ENCODE peak calls at places on chromosomes 7 and 10, in four cellular contexts. D is testis, U is heart right ventricle, Q is heart left ventricle. F is an unnamed sample.

GRCh38 chr10:7274293-7274692 is 136.5 kb downstream of the SFMBT2 start:
- DNase-seq in Q (no peak), U (no peak), D (no peak), F (no peak)

GRCh38 chr7:138027100-138027499 is 25.2 kb upstream of the CREB3L2 start:
- DNase-seq in U (no peak), Q (no peak), D (no peak), F (no peak)

GRCh38 chr7:92691578-92691977 is 101.4 kb upstream of the FAM133B start:
- DNase-seq in U (no peak), D (no peak), Q (no peak), F (no peak)

GRCh38 chr10:103095005-103095404 is 98.1 kb downstream of the NT5C2 start:
- DNase-seq in U (no peak), D (no peak), Q (no peak), F (no peak)

GRCh38 chr10:92387289-92387940 is 96.4 kb downstream of the MARCHF5 start:
- DNase-seq in D (peak; percentile 67), Q (no peak), U (no peak), F (no peak)

GRCh38 chr7:71311576-71311975 is 179.6 kb downstream of the GALNT17 start:
- DNase-seq in D (no peak), Q (no peak), U (no peak), F (no peak)

GRCh38 chr10:13669182-13669860 is 82.6 kb downstream of the PRPF18 start:
- DNase-seq in U (no peak), D (no peak), Q (no peak), F (no peak)

GRCh38 chr10:97520978-97521761 is 22.4 kb downstream of the UBTD1 start:
- DNase-seq in Q (no peak), U (no peak), D (no peak), F (no peak)

GRCh38 chr7:43954524-43955228 is 28.4 kb downstream of the UBE2D4 start:
- DNase-seq in D (peak; percentile 57), Q (no peak), U (no peak), F (no peak)

GRCh38 chr10:75541411-75541810 is 110.0 kb downstream of the LRMDA start:
- DNase-seq in U (no peak), Q (no peak), D (no peak), F (no peak)

GRCh38 chr7:130369831-130370230 is 10.5 kb upstream of the CPA1 start:
- DNase-seq in Q (no peak), D (no peak), U (no peak), F (no peak)

GRCh38 chr10:30413996-30414576 is 19.9 kb upstream of the MAP3K8 start:
- DNase-seq in U (no peak), Q (no peak), D (peak; percentile 36), F (no peak)

GRCh38 chr7:115678049-115678982 is 352.2 kb downstream of the TFEC start:
- DNase-seq in Q (no peak), U (no peak), D (peak; percentile 54), F (no peak)

GRCh38 chr7:130356121-130356759 is 11.6 kb downstream of the CPA5 start:
- DNase-seq in Q (peak; percentile 60), D (peak; percentile 41), U (peak; percentile 38), F (no peak)

GRCh38 chr7:5526190-5527037 is 102.8 kb upstream of the TNRC18 start:
- DNase-seq in Q (peak; percentile 48), U (peak; percentile 43), D (peak; percentile 55), F (no peak)

GRCh38 chr7:157013602-157014549 is 3.4 kb upstream of the MNX1 start:
- DNase-seq in D (no peak), Q (no peak), U (no peak), F (no peak)

GRCh38 chr7:96997512-96998032 is 7.8 kb upstream of the DLX6 start:
- DNase-seq in Q (no peak), U (no peak), D (no peak), F (no peak)

GRCh38 chr7:80443336-80443735 is 68.5 kb downstream of the GNAT3 start:
- DNase-seq in Q (no peak), U (no peak), D (no peak), F (no peak)

GRCh38 chr10:61463035-61463909 is 10.1 kb upstream of the TMEM26 start:
- DNase-seq in D (no peak), Q (no peak), U (no peak), F (no peak)

GRCh38 chr7:129376076-129376777 is 58.0 kb upstream of the STRIP2 start:
- DNase-seq in U (no peak), Q (no peak), D (peak; percentile 36), F (peak; percentile 5)

GRCh38 chr7:26151953-26152781 is at the start of gene NFE2L3:
- DNase-seq in U (peak; percentile 75), Q (peak; percentile 73), D (peak; percentile 88), F (peak; percentile 73)

GRCh38 chr10:131891196-131891928 is 9.4 kb upstream of the PPP2R2D start:
- DNase-seq in Q (no peak), D (no peak), U (no peak), F (no peak)

GRCh38 chr10:92124524-92125168 is 166.2 kb downstream of the CPEB3 start:
- DNase-seq in U (no peak), Q (no peak), D (no peak), F (no peak)

GRCh38 chr7:112422842-112423496 is 27.3 kb upstream of the IFRD1 start:
- DNase-seq in U (peak; percentile 55), Q (peak; percentile 65), D (peak; percentile 88), F (no peak)

GRCh38 chr7:30743371-30744074 is 8.4 kb upstream of the INMT start:
- DNase-seq in U (peak; percentile 53), D (peak; percentile 75), Q (peak; percentile 51), F (no peak)

GRCh38 chr7:94632338-94633024 is 23.5 kb downstream of the SGCE start:
- DNase-seq in U (no peak), Q (no peak), D (no peak), F (no peak)

GRCh38 chr10:98340946-98341345 is 73.0 kb upstream of the LOXL4 start:
- DNase-seq in U (peak; percentile 62), D (no peak), Q (no peak), F (no peak)

GRCh38 chr7:27184342-27185012 is 555 bp downstream of the HOXA11 start:
- DNase-seq in D (peak; percentile 28), Q (no peak), U (no peak), F (no peak)

GRCh38 chr7:157936976-157937375 is 600.2 kb downstream of the DNAJB6 start:
- DNase-seq in U (no peak), D (no peak), Q (no peak), F (no peak)

GRCh38 chr10:63115732-63116383 is 17.3 kb upstream of the NRBF2 start:
- DNase-seq in Q (peak; percentile 87), D (peak; percentile 49), U (peak; percentile 63), F (no peak)

GRCh38 chr10:49111320-49111698 is 4.0 kb downstream of the VSTM4 start:
- DNase-seq in Q (no peak), U (no peak), D (no peak), F (no peak)

GRCh38 chr7:94286111-94286510 is 108.6 kb upstream of the COL1A2 start:
- DNase-seq in D (no peak), U (no peak), Q (no peak), F (no peak)

GRCh38 chr7:141875453-141875852 is 34.2 kb upstream of the PRSS37 start:
- DNase-seq in D (no peak), U (no peak), Q (no peak), F (no peak)

GRCh38 chr7:132272763-132273371 is 303.4 kb downstream of the PLXNA4 start:
- DNase-seq in D (no peak), Q (no peak), U (no peak), F (no peak)

GRCh38 chr7:147008530-147008929 is 891.9 kb downstream of the CNTNAP2 start:
- DNase-seq in Q (no peak), D (no peak), U (no peak), F (no peak)
- H3K36me3 ChIP-seq in Q (no peaks in the 10 kb centered on the region), D (no peaks in the 10 kb centered on the region), U (no peaks in the 10 kb centered on the region), F (no peaks in the 10 kb centered on the region)

GRCh38 chr7:128034830-128035229 is 3.6 kb upstream of the LRRC4 start:
- DNase-seq in Q (no peak), U (no peak), D (no peak), F (no peak)

GRCh38 chr7:128032605-128033235 is 1.5 kb upstream of the LRRC4 start:
- DNase-seq in D (no peak), U (peak; percentile 35), Q (no peak), F (peak; percentile 24)

GRCh38 chr7:128031901-128032604 is 816 bp upstream of the LRRC4 start:
- DNase-seq in D (peak; percentile 70), U (peak; percentile 51), Q (peak; percentile 52), F (peak; percentile 48)

GRCh38 chr7:128030999-128031681 is at the start of gene LRRC4:
- DNase-seq in U (peak; percentile 50), Q (peak; percentile 52), D (peak; percentile 48), F (no peak)

GRCh38 chr7:128033246-128033645 is 2.0 kb upstream of the LRRC4 start:
- DNase-seq in U (no peak), Q (no peak), D (no peak), F (no peak)
- H3K4me3 ChIP-seq in U (no peak overlapping the region), Q (no peak overlapping the region), D (no peak overlapping the region), F (no peak overlapping the region)

GRCh38 chr7:99562114-99562784 is 3.8 kb downstream of the ZNF655 start:
- DNase-seq in U (no peak), D (no peak), Q (no peak), F (no peak)
- H3K36me3 ChIP-seq in U (no peaks in the 10 kb centered on the region), D (no peaks in the 10 kb centered on the region), Q (peaks cover 71% of the 10 kb centered on the region), F (peaks cover 45% of the 10 kb centered on the region)

DNA sequence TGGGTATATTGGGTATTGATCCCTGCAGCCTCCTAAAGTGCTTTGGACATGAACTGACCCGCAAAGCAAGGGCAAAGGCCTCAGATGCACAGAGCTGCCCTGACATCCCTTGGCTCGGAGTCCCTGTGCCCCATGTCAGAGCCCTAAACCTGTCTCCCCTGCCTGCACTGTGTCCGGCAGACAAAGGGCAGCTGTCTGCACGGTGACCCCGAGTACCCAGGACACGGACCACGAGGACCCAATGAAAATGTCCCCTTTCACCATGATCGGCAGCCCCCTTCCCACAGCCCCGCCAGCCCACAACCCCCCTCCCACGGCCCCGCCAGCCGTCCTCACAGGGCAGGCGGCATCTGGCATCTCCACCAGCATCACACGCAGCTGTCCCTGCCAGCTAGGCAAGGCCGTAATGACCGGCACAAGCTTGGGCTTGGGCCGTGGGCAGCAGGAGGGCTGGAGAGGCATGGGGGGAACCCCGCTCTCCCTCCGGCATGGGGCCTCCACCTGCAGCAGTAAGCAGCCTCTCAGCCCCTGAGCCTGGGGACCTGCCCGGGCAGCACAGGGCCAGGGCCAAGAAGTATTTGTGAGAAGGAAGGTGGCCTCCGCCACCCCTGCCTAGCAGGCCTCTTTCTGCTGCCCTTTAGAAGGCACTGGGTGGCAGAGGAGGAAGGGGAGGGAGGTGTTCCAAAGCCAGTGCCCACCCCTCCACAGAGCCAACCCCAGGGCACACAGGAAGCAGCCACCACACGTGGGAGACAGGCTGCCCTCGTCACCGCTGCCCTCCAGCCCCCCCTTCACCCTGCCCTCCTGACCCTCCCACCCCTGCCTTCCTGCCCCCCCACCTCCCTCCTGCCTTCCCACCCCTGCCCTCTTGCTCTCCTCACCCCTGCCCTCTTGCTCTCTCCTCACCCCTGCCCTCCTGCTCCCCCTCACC is 10.1 kb downstream of the NUDT1 start:
- DNase-seq in D (no peak), U (no peak), Q (no peak), F (no peak)
- H3K4me3 ChIP-seq in D (no peak overlapping the region), U (no peak overlapping the region), Q (no peak overlapping the region), F (no peak overlapping the region)

GRCh38 chr10:127012769-127013152 is 107.5 kb downstream of the DOCK1 start:
- DNase-seq in D (peak; percentile 8), Q (peak; percentile 79), U (peak; percentile 78), F (no peak)
- H3K36me3 ChIP-seq in D (no peaks in the 10 kb centered on the region), Q (peaks cover 12% of the 10 kb centered on the region), U (no peaks in the 10 kb centered on the region), F (no peaks in the 10 kb centered on the region)

F was measured in CD8-positive, alpha-beta T cell.